ENCODE peak calls at places on chromosomes 7 and 10, in six cellular contexts. A is GM12891, V is HepG2, J is K562, G is H1, R is GM12878. F is an unnamed sample.

GRCh38 chr10:47050618-47051455 is 139.6 kb downstream of the PTPN20 start:
- DNase-seq in A (no peak), V (no peak), J (no peak), G (no peak), R (no peak), F (no peak)

GRCh38 chr7:66699998-66700397 is 40.5 kb upstream of the RABGEF1 start:
- DNase-seq in A (no peak), V (no peak), J (no peak), G (no peak), R (no peak), F (no peak)

GRCh38 chr10:33901166-33901565 is 566.7 kb upstream of the NRP1 start:
- DNase-seq in A (no peak), V (no peak), J (no peak), G (no peak), R (no peak), F (no peak)

GRCh38 chr10:86258488-86258887 is 108.1 kb downstream of the GRID1 start:
- DNase-seq in A (no peak), V (no peak), J (no peak), G (no peak), R (no peak), F (no peak)

GRCh38 chr10:71697938-71698709 is 21.5 kb downstream of the C10orf105 start:
- DNase-seq in A (no peak), V (no peak), J (peak; percentile 48), G (no peak), R (peak; percentile 38), F (peak; percentile 50)

GRCh38 chr10:26318672-26319071 is 102.1 kb downstream of the GAD2 start:
- DNase-seq in A (no peak), V (no peak), J (no peak), G (no peak), R (no peak), F (no peak)

GRCh38 chr10:69826789-69827532 is 25.3 kb downstream of the COL13A1 start:
- DNase-seq in A (no peak), V (no peak), J (peak; percentile 62), G (no peak), R (no peak), F (no peak)

GRCh38 chr10:75541411-75541810 is 110.0 kb downstream of the LRMDA start:
- DNase-seq in A (no peak), V (no peak), J (no peak), G (no peak), R (no peak), F (no peak)

GRCh38 chr10:104077282-104078151 is 8.2 kb downstream of the COL17A1 start:
- DNase-seq in A (no peak), V (no peak), J (no peak), G (no peak), R (no peak), F (no peak)

GRCh38 chr10:5291501-5292195 is 73.1 kb upstream of the UCN3 start:
- DNase-seq in A (no peak), V (peak; percentile 38), J (peak; percentile 63), G (no peak), R (no peak), F (no peak)

GRCh38 chr7:147276783-147277370 is 1160.3 kb downstream of the CNTNAP2 start:
- DNase-seq in A (no peak), V (no peak), J (no peak), G (no peak), R (no peak), F (no peak)

GRCh38 chr10:49649294-49649693 is 30.2 kb upstream of the C10orf53 start:
- DNase-seq in A (no peak), V (no peak), J (no peak), G (peak; percentile 25), R (no peak), F (no peak)

GRCh38 chr10:97333351-97333600 is 1.3 kb downstream of the FRAT2 start:
- DNase-seq in A (no peak), V (no peak), J (peak; percentile 38), G (no peak), R (no peak), F (no peak)

GRCh38 chr10:120688928-120689327 is 162.2 kb upstream of the WDR11 start:
- DNase-seq in A (no peak), V (no peak), J (no peak), G (no peak), R (no peak), F (no peak)

GRCh38 chr10:3949741-3950140 is 164.7 kb upstream of the KLF6 start:
- DNase-seq in A (no peak), V (no peak), J (no peak), G (no peak), R (no peak), F (no peak)

GRCh38 chr7:116769541-116769940 is 92.8 kb upstream of the CAPZA2 start:
- DNase-seq in A (no peak), V (no peak), J (no peak), G (no peak), R (no peak), F (no peak)

GRCh38 chr7:116771640-116772039 is 90.7 kb upstream of the CAPZA2 start:
- DNase-seq in A (no peak), V (no peak), J (no peak), G (no peak), R (no peak), F (no peak)

GRCh38 chr7:116772926-116773749 is 89.2 kb upstream of the CAPZA2 start:
- DNase-seq in A (no peak), V (no peak), J (no peak), G (no peak), R (no peak), F (no peak)

GRCh38 chr7:116772423-116772852 is 89.9 kb upstream of the CAPZA2 start:
- DNase-seq in A (no peak), V (peak; percentile 87), J (no peak), G (no peak), R (no peak), F (no peak)

DNA sequence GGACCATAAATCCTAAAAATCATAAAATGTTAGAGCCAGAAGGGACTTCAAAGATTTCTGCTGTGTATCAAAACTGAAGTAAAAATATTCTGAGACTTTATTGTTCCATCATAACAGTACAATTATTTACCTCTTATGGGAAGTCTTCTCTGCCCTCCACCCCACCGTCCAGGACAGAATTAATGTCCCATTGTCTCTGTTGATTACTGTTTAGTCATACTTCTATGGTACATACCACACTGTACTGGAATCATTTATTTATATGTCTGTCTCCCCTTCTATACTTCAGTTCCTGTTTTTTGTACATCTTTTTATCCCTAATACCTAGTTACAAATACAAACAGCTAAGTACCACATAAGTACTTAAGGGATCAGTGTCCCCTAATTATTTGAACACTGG is 91.4 kb upstream of the CAPZA2 start:
- DNase-seq in A (no peak), V (no peak), J (no peak), G (no peak), R (no peak), F (no peak)
- TF ChIP-seq POLR2AphosphoS5 in A (no peak), V (no peak), J (no peak), G (no peak), R (no peak), F (no peak)

GRCh38 chr7:135715055-135715522 is 12.9 kb downstream of the SLC13A4 start:
- DNase-seq in A (no peak), V (no peak), J (no peak), G (no peak), R (no peak), F (no peak)

GRCh38 chr7:135715673-135716072 is 12.3 kb downstream of the SLC13A4 start:
- DNase-seq in A (no peak), V (no peak), J (no peak), G (no peak), R (no peak), F (no peak)

GRCh38 chr7:135713836-135714470 is 14.0 kb downstream of the SLC13A4 start:
- DNase-seq in A (no peak), V (no peak), J (no peak), G (no peak), R (no peak), F (no peak)

GRCh38 chr7:135712796-135713195 is 15.2 kb downstream of the SLC13A4 start:
- DNase-seq in A (no peak), V (no peak), J (no peak), G (no peak), R (no peak), F (no peak)

DNA sequence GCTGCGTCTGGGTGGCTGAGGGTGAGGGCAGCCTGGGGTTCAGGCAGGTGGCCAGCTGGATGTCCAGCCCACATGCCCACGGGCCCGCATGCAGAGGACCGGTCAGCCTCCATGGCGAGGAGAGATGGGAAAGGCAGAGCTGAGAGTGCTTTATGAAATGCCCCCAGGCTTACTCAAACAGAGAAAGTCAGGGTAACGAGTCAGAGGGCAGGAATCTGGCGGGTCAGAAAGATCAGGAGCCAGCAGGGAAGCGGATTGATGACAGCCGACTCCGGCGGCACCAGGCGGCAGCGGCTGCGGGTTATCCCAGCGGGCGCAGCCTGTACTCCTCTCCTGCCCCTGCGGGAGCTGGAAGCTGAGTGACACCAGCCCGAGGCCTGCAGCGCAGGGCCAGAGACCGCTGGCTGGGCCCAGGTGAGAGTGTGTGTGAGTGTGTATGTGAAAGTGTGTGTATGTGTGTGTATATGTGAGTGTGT is 13.4 kb downstream of the SLC13A4 start:
- DNase-seq in A (no peak), V (peak; percentile 6), J (no peak), G (peak; percentile 57), R (no peak), F (no peak)
- TF ChIP-seq TAF1 in A (no peak), V (no peak), J (no peak), G (no peak), R (no peak), F (no peak)

GRCh38 chr10:133246236-133246626 is 8.6 kb downstream of the VENTX start:
- DNase-seq in A (no peak), V (no peak), J (no peak), G (no peak), R (no peak), F (no peak)

GRCh38 chr10:133248334-133248715 is 10.7 kb downstream of the VENTX start:
- DNase-seq in A (no peak), V (no peak), J (no peak), G (no peak), R (no peak), F (no peak)

GRCh38 chr10:133245439-133246235 is 8.0 kb downstream of the VENTX start:
- DNase-seq in A (no peak), V (peak; percentile 41), J (peak; percentile 93), G (no peak), R (no peak), F (no peak)

GRCh38 chr10:133249094-133249780 is 11.6 kb downstream of the VENTX start:
- DNase-seq in A (no peak), V (no peak), J (no peak), G (no peak), R (no peak), F (no peak)

DNA sequence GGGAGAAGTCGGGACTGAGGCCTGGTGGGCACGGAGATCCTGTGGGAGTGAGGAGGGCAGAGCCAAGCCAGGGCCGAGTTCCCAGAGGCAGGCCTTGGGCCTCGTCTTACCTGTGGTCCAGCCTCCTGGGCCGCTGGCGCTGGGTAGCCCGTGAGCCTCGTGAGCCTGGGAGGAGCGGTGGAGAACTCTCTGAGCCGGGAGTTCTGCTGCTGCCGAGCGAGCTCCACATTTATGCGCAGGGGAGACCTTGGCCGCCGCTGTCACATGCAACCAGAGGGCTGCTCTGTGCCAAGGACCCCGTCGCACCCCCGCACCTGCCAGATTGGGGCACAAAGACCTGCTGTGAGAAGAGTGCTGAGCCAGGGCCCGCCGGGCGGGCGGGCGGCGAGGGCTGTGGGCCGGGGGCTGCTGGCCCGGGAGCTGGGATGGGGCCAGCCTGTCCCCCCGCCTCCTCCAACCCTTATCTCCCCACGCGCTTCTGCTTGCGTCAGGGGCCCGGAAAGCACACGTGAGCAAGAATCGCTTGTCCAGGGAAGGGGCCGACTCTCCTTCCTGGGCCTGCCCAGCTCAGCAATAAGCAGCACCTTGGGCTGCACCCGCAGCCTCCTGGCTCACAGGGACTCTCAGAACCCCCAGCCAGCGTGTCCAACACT is 10.2 kb downstream of the VENTX start:
- DNase-seq in A (no peak), V (no peak), J (peak; percentile 30), G (no peak), R (no peak), F (no peak)
- TF ChIP-seq POLR2A in A (no peak), V (no peak), J (no peak), G (no peak), R (no peak), F (no peak)

GRCh38 chr10:30583778-30584415 is 45.7 kb downstream of the LYZL2 start:
- DNase-seq in A (no peak), V (peak; percentile 84), J (peak; percentile 49), G (no peak), R (peak; percentile 61), F (no peak)
- TF ChIP-seq POLR2AphosphoS5 in A (no peak), V (no peak), J (no peak), G (no peak), R (no peak), F (no peak)

F was measured in GM12892.